ENCODE peak calls at places on chromosomes 12 and 14, in nine cellular contexts. R, S, Z, X, O, L, K, A and P are unnamed samples.

GRCh38 chr12:111170559-111170958 is 198.3 kb downstream of the PHETA1 start:
- DNase-seq in K (no peak), A (no peak), R (no peak), Z (no peak), L (no peak), X (no peak), S (no peak), O (no peak), P (no peak)

GRCh38 chr14:104104006-104104901 is 18.8 kb downstream of the ASPG start:
- DNase-seq in Z (no peak), K (no peak), R (no peak), S (no peak), L (no peak), O (no peak), X (no peak), A (no peak), P (peak)

GRCh38 chr12:49964849-49965624 is 3.4 kb downstream of the AQP5 start:
- DNase-seq in O (no peak), K (no peak), Z (no peak), A (no peak), L (no peak), R (no peak), S (no peak), X (no peak), P (no peak)

GRCh38 chr12:123750159-123750656 is 11.9 kb upstream of the DNAH10 start:
- DNase-seq in X (no peak), L (no peak), S (no peak), R (no peak), A (no peak), O (no peak), Z (no peak), K (no peak), P (no peak)

GRCh38 chr12:111428728-111429175 is 23.0 kb downstream of the SH2B3 start:
- DNase-seq in K (no peak), Z (no peak), A (no peak), L (no peak), X (no peak), S (no peak), O (no peak), R (no peak), P (no peak)

GRCh38 chr14:61575751-61576150 is 119.6 kb upstream of the HIF1A start:
- DNase-seq in A (no peak), K (no peak), L (no peak), R (no peak), Z (no peak), S (no peak), O (no peak), X (no peak), P (no peak)

GRCh38 chr12:124993568-124994434 is at the start of gene BRI3BP:
- DNase-seq in X (peak), S (peak), A (peak), K (peak), R (peak), L (peak), Z (peak), O (peak), P (peak)

GRCh38 chr12:112167031-112167461 is 41.7 kb downstream of the TRAFD1 start:
- DNase-seq in R (no peak), S (no peak), O (no peak), A (no peak), L (no peak), X (no peak), Z (no peak), K (no peak), P (no peak)

GRCh38 chr14:77040995-77041744 is 12.7 kb upstream of the IRF2BPL start:
- DNase-seq in L (no peak), A (peak), Z (no peak), X (no peak), S (no peak), O (no peak), K (no peak), R (no peak), P (no peak)

GRCh38 chr14:61126083-61126962 is 145.3 kb downstream of the SLC38A6 start:
- DNase-seq in X (no peak), A (no peak), Z (peak), O (peak), R (no peak), L (no peak), K (no peak), S (no peak), P (no peak)

GRCh38 chr12:57240069-57240921 is 10.7 kb downstream of the STAC3 start:
- DNase-seq in A (peak), R (no peak), X (no peak), L (peak), O (peak), K (no peak), S (peak), Z (peak), P (no peak)

GRCh38 chr12:32108829-32109228 is 2.2 kb downstream of the BICD1 start:
- DNase-seq in O (no peak), Z (no peak), L (no peak), X (no peak), S (no peak), K (no peak), R (no peak), A (no peak), P (no peak)

GRCh38 chr12:52307836-52308806 is 13.1 kb downstream of the KRT83 start:
- DNase-seq in L (no peak), S (peak), K (no peak), O (peak), Z (peak), R (peak), A (peak), X (no peak), P (peak)

GRCh38 chr14:53932966-53933365 is 23.7 kb downstream of the BMP4 start:
- DNase-seq in S (no peak), X (no peak), A (no peak), K (no peak), R (no peak), Z (no peak), L (no peak), O (no peak), P (no peak)

GRCh38 chr12:50660425-50660822 is 103.5 kb upstream of the ATF1 start:
- DNase-seq in L (no peak), Z (no peak), X (no peak), A (no peak), S (no peak), R (no peak), K (no peak), O (no peak), P (no peak)

GRCh38 chr14:61042220-61042619 is 61.2 kb downstream of the SLC38A6 start:
- DNase-seq in X (peak), A (no peak), S (no peak), O (no peak), R (no peak), L (no peak), K (no peak), Z (no peak), P (no peak)

GRCh38 chr12:89166525-89166934 is 185.8 kb downstream of the DUSP6 start:
- DNase-seq in S (no peak), A (no peak), R (no peak), O (peak), Z (no peak), K (no peak), X (no peak), L (peak), P (no peak)

DNA sequence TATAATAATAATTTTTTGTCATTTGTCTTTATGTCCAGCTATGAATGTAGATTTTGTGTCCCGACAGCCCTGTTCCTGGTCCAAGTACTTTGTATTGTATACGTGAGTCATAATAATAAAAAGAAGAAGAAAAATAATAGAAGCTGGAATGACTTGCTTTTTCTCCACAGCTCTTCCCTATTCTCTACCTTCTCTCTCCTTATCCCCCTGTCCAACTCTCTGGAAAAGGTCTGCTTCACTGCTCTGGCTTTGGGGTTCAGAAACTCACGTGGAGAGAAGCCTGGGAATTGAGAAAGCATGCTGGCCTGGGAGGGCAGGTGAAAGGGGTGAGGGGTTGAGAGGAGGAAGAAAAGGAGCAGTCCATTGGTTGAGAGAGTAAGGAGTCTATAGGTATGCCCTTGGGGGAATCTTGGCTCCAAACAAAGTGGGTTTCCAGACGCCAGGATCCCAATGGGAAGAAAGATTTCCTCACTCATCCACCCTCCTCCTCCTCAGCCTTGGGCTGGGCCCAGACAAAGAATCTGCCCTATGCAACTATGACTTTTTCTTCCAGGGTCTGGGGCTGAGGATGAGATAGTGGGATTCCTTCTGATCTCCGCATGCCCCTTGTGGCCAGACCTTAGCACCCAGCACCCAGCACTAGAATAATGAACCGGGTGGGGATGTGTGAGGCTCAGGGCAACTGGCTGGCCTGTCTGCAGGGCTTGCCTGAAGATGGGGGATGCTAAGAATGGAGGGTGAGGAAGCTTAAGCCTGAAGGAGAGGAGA is 4.0 kb downstream of the HOXC8 start:
- DNase-seq in Z (no peak), L (no peak), A (no peak), S (no peak), K (peak), X (no peak), R (no peak), O (no peak), P (no peak)
- TF ChIP-seq CTCF in Z (no peak), L (no peak), A (no peak), S (no peak), K (no peak), X (no peak), R (no peak), O (no peak), P (no peak)

GRCh38 chr12:25556136-25556535 is 3.1 kb upstream of the LMNTD1 start:
- DNase-seq in Z (no peak), S (no peak), O (no peak), K (no peak), X (no peak), A (no peak), R (no peak), L (no peak), P (no peak)

GRCh38 chr12:25553083-25553482 is at the start of gene LMNTD1:
- DNase-seq in A (no peak), X (no peak), K (no peak), O (peak), L (no peak), S (peak), Z (no peak), R (no peak), P (no peak)

GRCh38 chr12:25552681-25553080 is 402 bp downstream of the LMNTD1 start:
- DNase-seq in A (no peak), R (no peak), O (peak), Z (no peak), S (no peak), K (no peak), L (no peak), X (no peak), P (no peak)

GRCh38 chr12:25558566-25558965 is 5.5 kb upstream of the LMNTD1 start:
- DNase-seq in S (no peak), O (peak), R (no peak), Z (no peak), K (no peak), A (no peak), X (no peak), L (no peak), P (no peak)

DNA sequence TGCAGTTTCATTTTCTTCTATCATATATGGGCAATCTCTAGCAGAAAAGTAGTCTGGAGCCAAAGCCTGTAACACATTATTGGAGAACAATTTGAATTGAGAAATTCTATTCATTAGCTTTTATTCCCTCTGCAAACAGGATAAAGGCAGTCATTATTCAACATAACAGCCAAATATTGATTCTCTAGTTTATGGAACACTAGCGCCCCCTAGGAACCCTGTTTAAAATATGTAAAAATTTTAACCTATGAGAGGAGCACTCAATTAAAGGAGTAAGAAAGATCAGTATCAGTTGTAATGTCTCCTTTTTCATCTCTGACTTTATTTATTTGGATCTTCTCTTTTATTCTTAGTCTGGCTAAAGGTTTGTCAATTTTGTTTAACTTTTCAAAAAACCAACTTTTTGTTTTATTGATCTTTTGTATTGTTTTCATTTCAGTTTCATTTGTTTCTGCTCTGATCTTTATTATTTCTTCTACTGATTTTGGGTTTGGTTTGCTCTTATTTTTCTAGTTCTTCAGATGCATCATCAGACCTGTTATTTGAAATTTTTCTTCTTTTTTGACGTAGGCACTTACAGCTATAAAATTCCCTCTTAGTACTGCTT is 4.8 kb upstream of the LMNTD1 start:
- DNase-seq in X (peak), R (peak), Z (peak), K (peak), A (peak), S (peak), O (peak), L (peak), P (no peak)
- TF ChIP-seq CTCF in X (peak), R (peak), Z (peak), K (peak), A (no peak), S (peak), O (peak), L (peak), P (peak)

GRCh38 chr14:79587194-79587593 is 624.1 kb downstream of the DIO2 start:
- DNase-seq in Z (no peak), A (peak), L (no peak), S (no peak), O (peak), R (no peak), K (no peak), X (no peak), P (no peak)
- TF ChIP-seq CTCF in Z (no peak), A (no peak), L (no peak), S (no peak), O (peak), R (no peak), K (no peak), X (no peak), P (no peak)

GRCh38 chr12:29428630-29429029 is 47.7 kb upstream of the ERGIC2 start:
- DNase-seq in R (peak), L (peak), Z (no peak), O (peak), K (no peak), X (no peak), A (peak), S (peak), P (no peak)

GRCh38 chr12:29429999-29430698 is 49.2 kb upstream of the ERGIC2 start:
- DNase-seq in O (no peak), Z (no peak), K (no peak), A (peak), S (no peak), X (no peak), L (no peak), R (peak), P (no peak)

GRCh38 chr12:29426516-29426915 is 45.5 kb upstream of the ERGIC2 start:
- DNase-seq in Z (no peak), O (no peak), X (no peak), A (no peak), R (no peak), S (no peak), K (no peak), L (no peak), P (no peak)

GRCh38 chr12:29425722-29426121 is 44.8 kb upstream of the ERGIC2 start:
- DNase-seq in Z (no peak), L (no peak), R (no peak), X (no peak), S (no peak), A (no peak), K (no peak), O (no peak), P (no peak)

GRCh38 chr12:29427964-29428363 is 47.0 kb upstream of the ERGIC2 start:
- DNase-seq in L (peak), Z (no peak), X (peak), R (no peak), S (peak), A (no peak), O (peak), K (no peak), P (no peak)
- TF ChIP-seq CTCF in L (peak), Z (peak), X (no peak), R (no peak), S (no peak), A (no peak), O (peak), K (no peak), P (peak)

GRCh38 chr14:65103150-65103760 is 938 bp upstream of the MAX start:
- DNase-seq in S (peak), O (peak), Z (no peak), L (no peak), A (peak), X (peak), K (peak), R (no peak), P (no peak)
- TF ChIP-seq CTCF in S (no peak), O (peak), Z (no peak), L (peak), A (no peak), X (peak), K (peak), R (peak), P (no peak)

DNA sequence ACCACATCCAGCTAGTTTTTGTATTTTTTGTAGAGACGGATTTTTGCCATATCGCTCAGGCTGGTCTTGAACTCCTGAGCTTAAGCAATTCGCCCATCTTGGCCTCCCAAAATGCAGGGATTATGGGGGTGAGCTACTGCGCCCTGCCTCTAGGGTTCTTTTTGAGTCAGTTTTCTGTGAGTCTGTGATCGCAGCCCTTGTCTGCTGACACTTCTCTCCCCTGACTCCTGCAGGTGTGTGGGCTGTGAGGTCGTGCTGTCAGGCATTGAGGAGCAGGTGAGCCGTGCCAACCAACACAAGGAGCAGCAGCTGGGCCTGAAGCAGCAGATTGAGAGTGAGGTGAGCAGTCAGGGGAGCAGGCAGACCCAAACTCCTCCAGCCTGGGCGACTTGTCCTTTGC is 6.3 kb downstream of the COPS7A start:
- DNase-seq in A (no peak), K (no peak), O (no peak), L (no peak), R (no peak), Z (no peak), X (no peak), S (no peak), P (no peak)
- TF ChIP-seq CTCF in A (no peak), K (no peak), O (peak), L (no peak), R (no peak), Z (no peak), X (no peak), S (no peak), P (no peak)

GRCh38 chr14:47590763-47591162 is 84.6 kb downstream of the MDGA2 start:
- DNase-seq in X (no peak), L (no peak), S (no peak), K (no peak), R (no peak), O (no peak), Z (no peak), A (no peak), P (no peak)

GRCh38 chr14:47585447-47585846 is 90.0 kb downstream of the MDGA2 start:
- DNase-seq in O (no peak), L (no peak), R (no peak), S (no peak), Z (no peak), A (no peak), K (no peak), X (no peak), P (no peak)
- TF ChIP-seq CTCF in O (no peak), L (no peak), R (no peak), S (no peak), Z (no peak), A (no peak), K (no peak), X (no peak), P (no peak)